ENCODE peak calls at places on chromosomes 1 and 21, in five cellular contexts. W is pancreas, V is AG04450, U is colonic mucosa, L is endodermal cell. F is an unnamed sample.

GRCh38 chr1:192491804-192492554 is 83.6 kb upstream of the RGS1 start:
- DNase-seq in W (no peak), V (no peak), U (no peak), L (no peak), F (no peak)

GRCh38 chr1:30313176-30313575 is 410.2 kb downstream of the MATN1 start:
- DNase-seq in W (no peak), V (no peak), U (peak; percentile 6), L (no peak), F (no peak)

GRCh38 chr1:167668108-167668507 is 38.1 kb downstream of the RCSD1 start:
- DNase-seq in W (no peak), V (no peak), U (no peak), L (no peak), F (no peak)

GRCh38 chr1:197423006-197423405 is 155.0 kb downstream of the CRB1 start:
- DNase-seq in W (no peak), V (no peak), U (no peak), L (no peak), F (no peak)

GRCh38 chr1:53061123-53061858 is 722 bp upstream of the PODN start:
- DNase-seq in W (no peak), V (no peak), U (no peak), L (peak; percentile 51), F (no peak)

GRCh38 chr1:2046225-2046917 is 3.8 kb upstream of the PRKCZ start:
- DNase-seq in W (peak; percentile 84), V (no peak), U (peak; percentile 92), L (peak; percentile 98), F (no peak)

GRCh38 chr1:10724052-10724494 is 72.4 kb downstream of the CASZ1 start:
- DNase-seq in W (peak; percentile 90), V (peak; percentile 7), U (peak; percentile 66), L (no peak), F (no peak)

GRCh38 chr1:218679391-218679790 is 334.3 kb downstream of the TGFB2 start:
- DNase-seq in W (no peak), V (no peak), U (no peak), L (no peak), F (no peak)

GRCh38 chr1:40732756-40733301 is 41.3 kb downstream of the NFYC start:
- DNase-seq in W (no peak), V (no peak), U (no peak), L (no peak), F (no peak)

GRCh38 chr1:149884433-149885363 is 14.7 kb upstream of the BOLA1 start:
- DNase-seq in W (no peak), V (no peak), U (peak; percentile 27), L (peak; percentile 61), F (no peak)

GRCh38 chr1:227899820-227900449 is 47.8 kb downstream of the WNT9A start:
- DNase-seq in W (no peak), V (no peak), U (no peak), L (peak; percentile 48), F (peak; percentile 28)

GRCh38 chr1:84143796-84144565 is at the start of gene PRKACB:
- DNase-seq in W (no peak), V (no peak), U (no peak), L (no peak), F (no peak)

GRCh38 chr1:107991371-107992066 is 26.5 kb upstream of the VAV3 start:
- DNase-seq in W (no peak), V (no peak), U (no peak), L (no peak), F (no peak)

GRCh38 chr1:211468595-211468994 is 23.4 kb downstream of the RD3 start:
- DNase-seq in W (no peak), V (no peak), U (no peak), L (no peak), F (no peak)

GRCh38 chr1:248730507-248731335 is 24.8 kb downstream of the LYPD8 start:
- DNase-seq in W (no peak), V (no peak), U (no peak), L (no peak), F (no peak)

GRCh38 chr1:247402099-247402706 is 13.8 kb upstream of the NLRP3 start:
- DNase-seq in W (no peak), V (no peak), U (peak; percentile 37), L (no peak), F (no peak)

GRCh38 chr1:241579434-241579833 is 47.3 kb downstream of the KMO start:
- DNase-seq in W (no peak), V (no peak), U (no peak), L (no peak), F (no peak)

GRCh38 chr21:44880762-44881585 is 7.5 kb upstream of the PTTG1IP start:
- DNase-seq in W (no peak), V (no peak), U (no peak), L (no peak), F (no peak)

GRCh38 chr1:247540536-247540935 is 4.3 kb upstream of the OR2C3 start:
- DNase-seq in W (no peak), V (no peak), U (no peak), L (no peak), F (no peak)

GRCh38 chr1:33097762-33098161 is 16.8 kb downstream of the AZIN2 start:
- DNase-seq in W (no peak), V (no peak), U (no peak), L (no peak), F (no peak)

GRCh38 chr1:171446396-171446795 is 38.9 kb upstream of the PRRC2C start:
- DNase-seq in W (no peak), V (no peak), U (no peak), L (no peak), F (no peak)

GRCh38 chr1:51514733-51515132 is 4.3 kb downstream of the EPS15 start:
- DNase-seq in W (no peak), V (no peak), U (no peak), L (no peak), F (no peak)

GRCh38 chr1:2840036-2840809 is 38.7 kb upstream of the TTC34 start:
- DNase-seq in W (no peak), V (no peak), U (no peak), L (no peak), F (peak; percentile 65)

GRCh38 chr1:237953238-237953637 is 62.5 kb upstream of the ZP4 start:
- DNase-seq in W (no peak), V (no peak), U (no peak), L (peak; percentile 52), F (no peak)

GRCh38 chr1:239816090-239816812 is 275.4 kb upstream of the FMN2 start:
- DNase-seq in W (peak; percentile 25), V (peak; percentile 4), U (peak; percentile 29), L (peak; percentile 87), F (no peak)

GRCh38 chr1:1122078-1122811 is 6.4 kb upstream of the C1orf159 start:
- DNase-seq in W (peak; percentile 84), V (peak; percentile 27), U (peak; percentile 90), L (peak; percentile 94), F (peak; percentile 82)

GRCh38 chr1:45952072-45952471 is 148.7 kb downstream of the MAST2 start:
- DNase-seq in W (no peak), V (no peak), U (no peak), L (no peak), F (no peak)

GRCh38 chr1:90922202-90922601 is 99.6 kb downstream of the ZNF644 start:
- DNase-seq in W (no peak), V (no peak), U (no peak), L (no peak), F (no peak)

GRCh38 chr1:229097356-229097755 is 173.6 kb upstream of the RAB4A start:
- DNase-seq in W (peak; percentile 4), V (no peak), U (no peak), L (peak; percentile 41), F (no peak)

GRCh38 chr1:169312084-169312954 is 55.3 kb downstream of the NME7 start:
- DNase-seq in W (no peak), V (peak; percentile 77), U (no peak), L (no peak), F (peak; percentile 4)

GRCh38 chr1:213154056-213154677 is 103.1 kb downstream of the RPS6KC1 start:
- DNase-seq in W (no peak), V (no peak), U (no peak), L (no peak), F (no peak)
- H3K27ac ChIP-seq in W (no peak overlapping the region), V (no peak overlapping the region), U (no peak overlapping the region), L (no peak overlapping the region), F (no peak overlapping the region)

GRCh38 chr21:28393279-28393678 is 599.4 kb downstream of the LTN1 start:
- DNase-seq in W (peak; percentile 75), V (no peak), U (peak; percentile 71), L (no peak), F (no peak)
- H3K27ac ChIP-seq in W (peak overlapping the region; percentile 60), V (no peak overlapping the region), U (no peak overlapping the region), L (no peak overlapping the region), F (no peak overlapping the region)

GRCh38 chr1:201647094-201647493 is 108.2 kb downstream of the NAV1 start:
- DNase-seq in W (no peak), V (no peak), U (no peak), L (no peak), F (no peak)

GRCh38 chr1:201646623-201647022 is 107.7 kb downstream of the NAV1 start:
- DNase-seq in W (no peak), V (no peak), U (no peak), L (no peak), F (no peak)

GRCh38 chr1:201648911-201649775 is 110.2 kb downstream of the NAV1 start:
- DNase-seq in W (peak; percentile 53), V (no peak), U (peak; percentile 59), L (peak; percentile 87), F (no peak)

GRCh38 chr1:201647722-201648065 is 108.8 kb downstream of the NAV1 start:
- DNase-seq in W (no peak), V (no peak), U (no peak), L (peak; percentile 74), F (no peak)

DNA sequence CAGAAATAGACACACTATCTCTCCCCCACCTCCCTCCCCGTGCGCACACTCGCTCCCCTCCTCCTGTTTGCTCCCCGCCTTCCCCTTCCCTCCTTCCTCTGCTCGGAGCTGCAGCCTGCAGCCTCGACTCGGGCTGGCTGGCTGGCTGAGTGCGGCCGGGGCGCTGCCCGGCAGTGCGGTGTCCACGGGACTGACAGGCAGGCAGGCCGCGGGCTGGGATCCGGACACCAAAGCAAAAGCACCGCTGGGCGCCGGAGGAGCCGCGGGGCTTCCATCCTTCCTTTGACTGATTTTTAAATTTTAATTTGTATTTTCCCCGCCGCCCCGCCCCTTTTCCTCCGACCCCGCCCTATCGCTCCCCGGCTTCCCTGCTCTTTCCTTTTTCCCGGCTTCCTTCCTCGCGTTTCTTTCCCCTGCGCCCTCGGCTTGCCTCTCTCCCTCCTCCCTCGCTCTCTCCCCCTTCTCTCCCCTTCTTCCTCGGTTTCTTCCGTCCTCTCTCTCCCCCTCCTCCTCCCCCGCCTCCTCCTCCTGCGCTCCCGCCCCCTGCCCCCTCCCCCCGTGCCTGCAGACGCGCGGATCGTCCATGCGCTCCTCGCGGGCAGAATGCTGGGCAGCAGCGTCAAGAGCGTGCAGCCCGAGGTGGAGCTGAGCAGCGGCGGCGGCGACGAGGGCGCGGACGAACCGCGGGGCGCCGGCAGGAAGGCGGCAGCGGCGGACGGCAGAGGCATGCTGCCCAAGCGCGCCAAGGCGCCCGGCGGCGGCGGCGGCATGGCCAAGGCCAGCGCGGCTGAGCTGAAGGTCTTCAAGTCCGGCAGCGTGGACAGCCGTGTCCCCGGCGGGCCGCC is 109.4 kb downstream of the NAV1 start:
- DNase-seq in W (peak; percentile 56), V (no peak), U (peak; percentile 56), L (peak; percentile 81), F (no peak)
- H3K27ac ChIP-seq in W (no peak overlapping the region), V (no peak overlapping the region), U (peak overlapping the region; percentile 87), L (no peak overlapping the region), F (no peak overlapping the region)

DNA sequence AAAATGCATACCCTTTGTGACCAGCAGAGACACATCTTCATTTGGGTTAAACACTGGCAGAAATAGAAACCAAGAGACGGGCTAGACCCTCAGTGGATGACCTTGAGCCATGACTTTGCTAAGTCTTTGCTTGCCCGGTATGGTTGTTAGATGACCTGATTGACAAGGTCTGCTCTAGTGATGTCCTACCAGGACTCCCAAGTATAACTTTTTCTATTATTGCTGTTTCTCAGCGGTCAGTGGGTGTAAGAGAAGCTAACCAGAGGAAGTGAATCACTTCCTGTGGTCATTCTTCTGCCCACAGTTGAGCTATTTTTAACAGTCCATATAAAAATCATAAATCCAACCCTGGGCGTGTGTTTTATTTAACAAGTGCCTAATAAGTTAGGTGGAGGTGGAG is 126.2 kb upstream of the ETS2 start:
- DNase-seq in W (no peak), V (no peak), U (no peak), L (no peak), F (no peak)
- H3K27ac ChIP-seq in W (no peak overlapping the region), V (no peak overlapping the region), U (no peak overlapping the region), L (no peak overlapping the region), F (no peak overlapping the region)

F was measured in CD4-positive, alpha-beta T cell.